ENCODE peak calls at places on chromosomes 2 and 18, in five cellular contexts. H is GM12878, Y is A549, C is K562, W is HepG2. A is an unnamed sample.

GRCh38 chr2:69567157-69567908 is 76.2 kb downstream of the AAK1 start:
- ATAC-seq in H (no peak), Y (peak), C (no peak), W (no peak), A (no peak)

GRCh38 chr2:65800998-65801397 is 368.6 kb upstream of the SPRED2 start:
- ATAC-seq in H (no peak), Y (peak), C (peak), W (peak), A (no peak)

GRCh38 chr2:105125428-105125827 is 87.6 kb downstream of the MRPS9 start:
- ATAC-seq in H (no peak), Y (peak), C (peak), W (peak), A (no peak)

GRCh38 chr2:10514287-10514686 is 66.2 kb upstream of the ODC1 start:
- ATAC-seq in H (no peak), Y (peak), C (no peak), W (no peak), A (no peak)

GRCh38 chr18:27198036-27198435 is 12.9 kb upstream of the CHST9 start:
- ATAC-seq in H (no peak), Y (no peak), C (no peak), W (peak), A (no peak)

GRCh38 chr2:158337018-158337417 is 119.5 kb downstream of the CCDC148 start:
- ATAC-seq in H (no peak), Y (no peak), C (peak), W (no peak), A (no peak)

GRCh38 chr2:239817011-239817490 is 208.1 kb downstream of the NDUFA10 start:
- ATAC-seq in H (no peak), Y (no peak), C (no peak), W (no peak), A (no peak)

GRCh38 chr2:191646612-191646902 is 31.4 kb upstream of the NABP1 start:
- ATAC-seq in H (no peak), Y (peak), C (no peak), W (no peak), A (no peak)

GRCh38 chr2:74746480-74746879 is 87.4 kb upstream of the HK2 start:
- ATAC-seq in H (no peak), Y (no peak), C (no peak), W (peak), A (no peak)

GRCh38 chr2:60386436-60386835 is 167.0 kb downstream of the BCL11A start:
- ATAC-seq in H (no peak), Y (no peak), C (no peak), W (no peak), A (no peak)

GRCh38 chr2:38380397-38381130 is 3.5 kb upstream of the ATL2 start:
- ATAC-seq in H (no peak), Y (no peak), C (no peak), W (peak), A (no peak)

GRCh38 chr18:56799756-56800155 is 148.6 kb downstream of the WDR7 start:
- ATAC-seq in H (no peak), Y (no peak), C (no peak), W (no peak), A (no peak)

GRCh38 chr2:111116843-111117665 is 3.7 kb upstream of the BCL2L11 start:
- ATAC-seq in H (peak), Y (peak), C (peak), W (peak), A (peak)
- TF ChIP-seq POLR2A in H (no peak), Y (no peak), C (no peak), W (no peak), A (no peak)

GRCh38 chr2:229445013-229445412 is 173.9 kb upstream of the PID1 start:
- ATAC-seq in H (no peak), Y (peak), C (no peak), W (peak), A (peak)
- TF ChIP-seq EP300 in H (no peak), Y (peak), C (no peak), W (no peak), A (no peak)

GRCh38 chr2:208265371-208265806 is 666 bp upstream of the PIKFYVE start:
- ATAC-seq in H (peak), Y (peak), C (peak), W (peak), A (peak)

GRCh38 chr2:208268553-208268952 is 2.5 kb downstream of the PIKFYVE start:
- ATAC-seq in H (no peak), Y (no peak), C (no peak), W (no peak), A (no peak)

GRCh38 chr2:208266641-208267335 is 733 bp downstream of the PIKFYVE start:
- ATAC-seq in H (peak), Y (no peak), C (peak), W (peak), A (peak)

GRCh38 chr2:208269091-208269490 is 3.0 kb downstream of the PIKFYVE start:
- ATAC-seq in H (no peak), Y (no peak), C (peak), W (peak), A (no peak)

GRCh38 chr2:208265807-208266640 is at the start of gene PIKFYVE:
- ATAC-seq in H (peak), Y (peak), C (peak), W (peak), A (peak)
- TF ChIP-seq POLR2A in H (peak), Y (peak), C (peak), W (peak), A (peak)

GRCh38 chr2:100628506-100628905 is 65.7 kb downstream of the PDCL3 start:
- ATAC-seq in H (no peak), Y (no peak), C (no peak), W (no peak), A (no peak)

GRCh38 chr2:100625731-100626130 is 62.9 kb downstream of the PDCL3 start:
- ATAC-seq in H (no peak), Y (no peak), C (no peak), W (no peak), A (no peak)

GRCh38 chr2:100630473-100630977 is 67.7 kb downstream of the PDCL3 start:
- ATAC-seq in H (no peak), Y (no peak), C (no peak), W (no peak), A (no peak)

GRCh38 chr2:100629309-100629708 is 66.5 kb downstream of the PDCL3 start:
- ATAC-seq in H (peak), Y (no peak), C (no peak), W (no peak), A (no peak)

DNA sequence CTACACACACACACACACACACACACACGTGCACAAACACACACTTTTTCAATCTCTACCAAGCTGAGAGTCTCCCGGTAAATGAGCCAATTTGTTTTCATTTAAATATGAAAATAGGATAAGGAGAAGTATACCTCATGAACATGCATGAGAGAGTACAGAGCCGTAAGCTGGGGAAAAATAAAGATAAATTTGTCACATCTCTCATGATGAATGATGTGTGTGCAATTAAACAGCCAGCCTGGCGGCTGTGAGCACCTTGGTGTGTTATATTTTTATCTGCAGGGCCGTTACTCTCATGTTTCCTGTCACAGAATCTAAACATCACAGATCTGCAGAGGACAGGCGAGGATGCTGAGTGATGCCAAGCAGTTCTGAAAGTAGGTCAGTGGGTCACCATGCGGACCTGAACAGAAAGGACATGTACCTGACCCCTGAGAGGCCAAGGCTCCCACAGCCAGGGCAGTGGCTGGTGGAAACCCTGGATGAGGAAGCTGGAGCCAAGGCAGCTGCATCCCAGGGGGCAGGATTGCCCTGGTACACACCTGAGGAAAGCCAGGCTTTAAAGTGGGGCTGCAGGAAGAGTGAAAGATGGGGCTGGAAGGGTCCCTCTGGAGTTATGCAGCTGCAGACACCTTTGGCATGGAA is 65.0 kb downstream of the PDCL3 start:
- ATAC-seq in H (no peak), Y (no peak), C (no peak), W (no peak), A (no peak)
- TF ChIP-seq EP300 in H (no peak), Y (no peak), C (no peak), W (no peak), A (no peak)

GRCh38 chr2:144332356-144333143 is 187.4 kb downstream of the ZEB2 start:
- ATAC-seq in H (peak), Y (peak), C (peak), W (peak), A (peak)
- TF ChIP-seq POLR2A in H (peak), Y (peak), C (peak), W (peak), A (peak)

DNA sequence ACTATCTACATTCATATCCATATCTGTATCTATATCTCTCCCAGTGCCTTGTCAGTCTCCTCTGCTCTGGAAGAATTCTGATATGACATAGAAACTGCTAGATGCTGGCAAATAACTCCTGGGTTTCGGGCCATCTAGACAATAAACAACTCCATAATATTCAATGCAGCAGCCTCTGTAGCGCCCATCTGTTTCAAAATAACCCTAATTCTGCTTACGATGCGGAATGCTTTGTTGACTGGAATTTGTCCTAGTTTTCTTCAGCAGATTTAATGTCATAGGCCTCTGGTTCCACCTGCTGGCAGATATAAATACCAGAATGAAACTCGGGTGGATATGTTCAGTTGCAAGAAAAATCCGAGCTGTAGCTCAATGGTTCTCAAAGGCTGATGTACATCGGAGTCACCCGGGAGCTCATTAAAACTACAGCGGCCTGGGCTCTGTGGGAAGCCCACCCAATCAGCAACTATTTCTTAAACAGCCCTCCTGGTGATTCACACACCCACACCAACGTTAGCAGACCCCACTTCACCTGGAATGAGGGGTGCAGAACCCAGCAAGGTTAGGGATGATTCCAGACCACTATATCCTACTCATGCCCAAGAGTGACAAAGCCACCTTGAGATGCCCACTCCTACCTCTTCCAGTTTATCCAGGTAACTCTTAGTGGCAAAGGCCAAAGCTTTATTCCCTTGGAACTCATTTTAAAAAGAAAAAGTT is 149.5 kb downstream of the RHBDD1 start:
- ATAC-seq in H (peak), Y (peak), C (peak), W (peak), A (peak)
- TF ChIP-seq EP300 in H (no peak), Y (no peak), C (no peak), W (no peak), A (no peak)

DNA sequence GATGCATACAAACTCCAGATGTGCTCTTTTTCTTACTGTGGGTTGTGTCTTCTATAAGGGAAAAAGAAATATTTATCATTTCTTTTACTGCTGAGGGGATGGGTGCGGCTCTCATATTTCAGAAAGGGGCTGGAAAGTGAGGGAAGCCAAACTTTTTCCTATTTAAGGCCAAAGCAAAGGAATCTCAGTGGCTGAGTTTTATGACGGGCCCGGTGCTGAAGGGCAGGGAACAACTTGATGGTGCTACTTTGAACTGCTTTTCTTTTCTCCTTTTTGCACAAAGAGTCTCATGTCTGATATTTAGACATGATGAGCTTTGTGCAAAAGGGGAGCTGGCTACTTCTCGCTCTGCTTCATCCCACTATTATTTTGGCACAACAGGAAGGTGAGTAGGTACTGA is at the start of gene COL3A1:
- ATAC-seq in H (no peak), Y (no peak), C (no peak), W (no peak), A (no peak)
- TF ChIP-seq POLR2A in H (no peak), Y (no peak), C (no peak), W (no peak), A (peak)

GRCh38 chr2:71452565-71452964 is 796 bp upstream of the DYSF start:
- ATAC-seq in H (peak), Y (peak), C (peak), W (peak), A (no peak)
- TF ChIP-seq EP300 in H (no peak), Y (no peak), C (peak), W (no peak), A (no peak)

A was measured in gastroesophageal sphincter.